ENCODE peak calls at places on chromosome 22, in six cellular contexts. Z is pancreas, O is heart right ventricle, C is psoas muscle, P is GM10248, D is omental fat pad. V is an unnamed sample.

GRCh38 chr22:47115518-47115890 is 353.1 kb downstream of the TBC1D22A start:
- DNase-seq in O (no peak), C (no peak), P (no peak), Z (no peak), D (no peak), V (no peak)

GRCh38 chr22:16917144-16918003 is 90.6 kb downstream of the GAB4 start:
- DNase-seq in D (peak), Z (peak), O (peak), P (peak), C (peak), V (peak)

GRCh38 chr22:29914165-29914564 is 31.2 kb downstream of the MTMR3 start:
- DNase-seq in C (no peak), D (no peak), P (no peak), O (no peak), Z (no peak), V (no peak)

GRCh38 chr22:29750559-29750958 is 16.2 kb downstream of the ZMAT5 start:
- DNase-seq in P (no peak), C (no peak), Z (no peak), D (no peak), O (no peak), V (no peak)

GRCh38 chr22:40416636-40417035 is 46.2 kb downstream of the SGSM3 start:
- DNase-seq in D (no peak), P (no peak), Z (no peak), O (no peak), C (no peak), V (no peak)

GRCh38 chr22:33923660-33924246 is 3.5 kb upstream of the LARGE1 start:
- DNase-seq in Z (no peak), C (no peak), P (peak), O (no peak), D (peak), V (no peak)

GRCh38 chr22:32847067-32847491 is 45.6 kb downstream of the TIMP3 start:
- DNase-seq in P (no peak), O (peak), D (no peak), C (no peak), Z (no peak), V (no peak)

GRCh38 chr22:48303360-48303725 is 1524.3 kb downstream of the BRD1 start:
- DNase-seq in Z (no peak), O (no peak), D (no peak), P (no peak), C (no peak), V (no peak)

GRCh38 chr22:43835736-43836135 is 23.6 kb upstream of the EFCAB6 start:
- DNase-seq in P (no peak), D (no peak), O (no peak), C (peak), Z (no peak), V (no peak)

GRCh38 chr22:27385261-27385998 is 416.1 kb downstream of the MN1 start:
- DNase-seq in D (no peak), C (no peak), P (no peak), Z (no peak), O (no peak), V (no peak)

GRCh38 chr22:47460870-47461269 is 698.4 kb downstream of the TBC1D22A start:
- DNase-seq in D (no peak), Z (no peak), P (no peak), C (no peak), O (no peak), V (no peak)

GRCh38 chr22:28438183-28438778 is 241.4 kb downstream of the TTC28 start:
- DNase-seq in P (no peak), D (no peak), O (no peak), C (no peak), Z (no peak), V (no peak)

GRCh38 chr22:22111267-22111751 is 128.7 kb upstream of the TOP3B start:
- DNase-seq in Z (no peak), P (peak), D (no peak), O (no peak), C (no peak), V (no peak)

GRCh38 chr22:22110548-22111266 is 128.1 kb upstream of the TOP3B start:
- DNase-seq in Z (no peak), O (peak), C (no peak), P (peak), D (no peak), V (peak)

GRCh38 chr22:22111983-22112382 is 129.4 kb upstream of the TOP3B start:
- DNase-seq in Z (no peak), P (no peak), O (no peak), C (no peak), D (no peak), V (no peak)

GRCh38 chr22:22112533-22113294 is 130.1 kb upstream of the TOP3B start:
- DNase-seq in C (no peak), O (no peak), P (no peak), Z (no peak), D (no peak), V (no peak)

GRCh38 chr22:22109693-22110466 is 127.3 kb upstream of the TOP3B start:
- DNase-seq in C (no peak), O (no peak), Z (no peak), D (no peak), P (no peak), V (no peak)
- TF ChIP-seq CTCF in C (no peak), O (no peak), Z (no peak), D (no peak), P (no peak), V (no peak)

GRCh38 chr22:44884968-44885805 is 124.6 kb downstream of the PHF21B start:
- DNase-seq in P (no peak), D (no peak), O (no peak), C (peak), Z (peak), V (no peak)
- TF ChIP-seq CTCF in P (no peak), D (no peak), O (no peak), C (no peak), Z (no peak), V (no peak)

DNA sequence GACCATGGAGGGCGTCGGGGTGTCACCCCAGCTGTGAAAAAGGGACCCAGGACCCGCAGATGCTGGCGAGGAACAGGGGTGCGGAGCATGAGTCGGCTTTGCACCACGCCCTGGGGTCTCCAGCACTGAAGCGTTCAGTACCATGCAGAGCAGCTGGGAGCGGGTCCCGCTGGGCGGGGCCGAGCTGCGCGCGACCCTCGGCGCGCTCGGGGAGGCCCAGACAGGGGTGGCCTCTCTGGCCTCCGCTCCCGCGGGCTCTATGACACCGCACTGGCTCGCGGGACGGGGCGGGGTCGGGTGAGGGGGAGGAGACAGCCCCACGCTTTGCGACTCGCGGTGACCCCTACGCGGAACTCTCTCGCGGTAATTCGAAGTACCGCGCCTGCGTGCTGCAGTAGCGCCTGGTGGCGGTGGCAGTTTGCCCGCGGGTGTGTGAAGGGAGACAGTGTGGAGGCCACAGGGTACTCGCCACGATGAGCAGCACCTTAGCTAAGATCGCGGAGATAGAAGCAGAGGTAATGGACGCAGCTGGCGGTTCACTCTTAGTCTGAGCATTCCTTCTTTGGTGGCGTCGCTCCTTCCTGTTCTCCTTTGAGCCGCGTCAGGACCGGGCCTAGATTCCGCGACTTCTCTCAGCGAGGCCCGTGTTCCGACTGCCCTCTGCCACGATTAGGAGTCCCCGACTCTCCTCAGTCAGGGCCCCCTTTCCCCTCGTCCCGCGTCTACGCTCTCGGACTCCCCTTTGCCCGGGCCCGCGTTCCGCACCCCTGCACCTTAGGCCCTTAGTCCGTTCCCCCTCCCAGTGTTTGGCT is at the start of gene DRG1:
- DNase-seq in D (peak), O (peak), P (peak), Z (peak), C (peak), V (peak)
- TF ChIP-seq CTCF in D (no peak), O (no peak), P (no peak), Z (no peak), C (no peak), V (no peak)

GRCh38 chr22:41757507-41757906 is 43.0 kb upstream of the CCDC134 start:
- DNase-seq in D (no peak), P (no peak), Z (no peak), O (no peak), C (no peak), V (no peak)

GRCh38 chr22:41758231-41758630 is 42.2 kb upstream of the CCDC134 start:
- DNase-seq in P (no peak), O (no peak), Z (no peak), D (no peak), C (no peak), V (no peak)

GRCh38 chr22:41768420-41768819 is 32.1 kb upstream of the CCDC134 start:
- DNase-seq in Z (no peak), C (no peak), O (no peak), D (no peak), P (no peak), V (no peak)

GRCh38 chr22:41766476-41766875 is 34.0 kb upstream of the CCDC134 start:
- DNase-seq in C (no peak), O (no peak), P (no peak), D (no peak), Z (no peak), V (no peak)

GRCh38 chr22:41762980-41763779 is 37.3 kb upstream of the CCDC134 start:
- DNase-seq in P (peak), O (no peak), C (no peak), Z (peak), D (no peak), V (no peak)
- TF ChIP-seq CTCF in P (peak), O (no peak), C (peak), Z (no peak), D (no peak), V (no peak)

DNA sequence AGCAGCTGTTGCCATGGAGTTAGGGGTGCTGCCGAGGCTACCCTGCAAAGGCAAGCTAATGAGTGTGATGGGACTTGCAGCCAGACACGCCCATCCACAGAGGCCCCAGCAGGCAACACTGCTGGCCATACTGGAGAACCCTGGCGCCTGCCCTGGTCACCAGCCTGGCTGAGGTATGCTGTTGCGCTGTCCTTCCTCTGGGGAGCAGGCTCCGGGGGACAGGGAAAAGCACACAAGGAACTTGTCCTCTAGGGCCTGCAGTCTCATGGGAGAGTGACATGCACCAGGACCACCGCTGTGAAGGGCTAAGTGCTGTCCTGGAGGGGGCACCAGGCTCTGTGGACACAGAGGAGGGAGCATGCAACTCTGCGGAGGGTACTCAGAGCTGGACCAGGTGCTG is 35.8 kb downstream of the TOM1 start:
- DNase-seq in Z (no peak), C (no peak), O (no peak), D (no peak), P (no peak), V (no peak)
- TF ChIP-seq CTCF in Z (no peak), C (no peak), O (no peak), D (no peak), P (no peak), V (no peak)

GRCh38 chr22:39212721-39213376 is 31.9 kb downstream of the PDGFB start:
- DNase-seq in Z (peak), D (no peak), P (no peak), C (no peak), O (no peak), V (no peak)
- TF ChIP-seq CTCF in Z (no peak), D (no peak), P (no peak), C (no peak), O (no peak), V (no peak)

GRCh38 chr22:37661160-37661924 is 2.8 kb downstream of the PDXP start:
- DNase-seq in C (no peak), D (no peak), O (no peak), P (no peak), Z (no peak), V (no peak)
- TF ChIP-seq CTCF in C (peak), D (no peak), O (no peak), P (peak), Z (no peak), V (no peak)

GRCh38 chr22:45651931-45652528 is 19.6 kb upstream of the ATXN10 start:
- DNase-seq in C (no peak), O (no peak), P (no peak), Z (no peak), D (no peak), V (no peak)
- TF ChIP-seq CTCF in C (no peak), O (no peak), P (no peak), Z (no peak), D (no peak), V (no peak)

V was measured in activated B cell treated with CpG ODN at 0.5 μM for 24 hours.